ENCODE peak calls at places on chromosomes 12 and 14, in ten cellular contexts. H is foreskin fibroblast, D is astrocyte of the cerebellum, Z is brain microvascular endothelial cell, V is lung, E is coronary artery, O is epithelial cell of proximal tubule, P is epithelial cell of esophagus, Y is psoas muscle, T is lower lobe of right lung. A is an unnamed sample.

GRCh38 chr14:28759658-28760313 is 6.8 kb upstream of the FOXG1 start:
- DNase-seq in H (peak), D (no peak), Z (no peak), V (no peak), E (no peak), O (no peak), P (no peak), Y (no peak), T (no peak), A (no peak)

GRCh38 chr12:29726321-29726692 is 57.4 kb downstream of the TMTC1 start:
- DNase-seq in H (no peak), D (peak), Z (peak), V (no peak), E (no peak), O (no peak), P (no peak), Y (no peak), T (no peak), A (no peak)

GRCh38 chr14:28381656-28382055 is 384.9 kb upstream of the FOXG1 start:
- DNase-seq in H (peak), D (no peak), Z (no peak), V (no peak), E (no peak), O (no peak), P (peak), Y (no peak), T (no peak), A (no peak)

GRCh38 chr12:24537241-24537860 is 411.6 kb downstream of the BCAT1 start:
- DNase-seq in H (no peak), D (no peak), Z (no peak), V (no peak), E (no peak), O (no peak), P (no peak), Y (no peak), T (no peak), A (no peak)

GRCh38 chr12:3046441-3047200 is 30.6 kb upstream of the TSPAN9 start:
- DNase-seq in H (no peak), D (no peak), Z (no peak), V (peak), E (no peak), O (peak), P (peak), Y (peak), T (peak), A (no peak)

GRCh38 chr12:89862511-89863331 is 154.1 kb upstream of the ATP2B1 start:
- DNase-seq in H (peak), D (no peak), Z (no peak), V (peak), E (no peak), O (no peak), P (no peak), Y (no peak), T (no peak), A (no peak)

GRCh38 chr12:81950871-81951270 is 191.7 kb upstream of the PPFIA2 start:
- DNase-seq in H (no peak), D (no peak), Z (no peak), V (no peak), E (no peak), O (no peak), P (peak), Y (no peak), T (no peak), A (no peak)

GRCh38 chr12:65822732-65823480 is 1.4 kb upstream of the HMGA2 start:
- DNase-seq in H (peak), D (peak), Z (peak), V (no peak), E (no peak), O (no peak), P (peak), Y (no peak), T (no peak), A (peak)

GRCh38 chr12:124764870-124765570 is 98.6 kb downstream of the SCARB1 start:
- DNase-seq in H (peak), D (peak), Z (peak), V (no peak), E (no peak), O (peak), P (peak), Y (no peak), T (no peak), A (peak)

GRCh38 chr12:115001538-115001937 is 317.6 kb upstream of the TBX3 start:
- DNase-seq in H (no peak), D (no peak), Z (no peak), V (no peak), E (no peak), O (no peak), P (no peak), Y (no peak), T (no peak), A (no peak)

GRCh38 chr12:95626854-95627253 is 75.6 kb upstream of the USP44 start:
- DNase-seq in H (no peak), D (no peak), Z (no peak), V (no peak), E (no peak), O (no peak), P (no peak), Y (no peak), T (no peak), A (no peak)

GRCh38 chr12:62210422-62210821 is 49.8 kb upstream of the USP15 start:
- DNase-seq in H (peak), D (peak), Z (peak), V (no peak), E (no peak), O (no peak), P (peak), Y (peak), T (peak), A (peak)

GRCh38 chr12:109120557-109120956 is 4.2 kb downstream of the ACACB start:
- DNase-seq in H (no peak), D (no peak), Z (no peak), V (no peak), E (no peak), O (no peak), P (no peak), Y (no peak), T (no peak), A (no peak)

GRCh38 chr14:95527392-95528002 is 7.4 kb upstream of the GLRX5 start:
- DNase-seq in H (peak), D (no peak), Z (peak), V (no peak), E (no peak), O (no peak), P (peak), Y (no peak), T (no peak), A (no peak)

GRCh38 chr14:87868920-87869319 is 124.1 kb downstream of the GALC start:
- DNase-seq in H (no peak), D (no peak), Z (no peak), V (no peak), E (no peak), O (no peak), P (no peak), Y (no peak), T (no peak), A (no peak)

GRCh38 chr12:32074432-32074831 is 32.2 kb upstream of the BICD1 start:
- DNase-seq in H (no peak), D (no peak), Z (no peak), V (no peak), E (no peak), O (no peak), P (no peak), Y (no peak), T (no peak), A (no peak)

DNA sequence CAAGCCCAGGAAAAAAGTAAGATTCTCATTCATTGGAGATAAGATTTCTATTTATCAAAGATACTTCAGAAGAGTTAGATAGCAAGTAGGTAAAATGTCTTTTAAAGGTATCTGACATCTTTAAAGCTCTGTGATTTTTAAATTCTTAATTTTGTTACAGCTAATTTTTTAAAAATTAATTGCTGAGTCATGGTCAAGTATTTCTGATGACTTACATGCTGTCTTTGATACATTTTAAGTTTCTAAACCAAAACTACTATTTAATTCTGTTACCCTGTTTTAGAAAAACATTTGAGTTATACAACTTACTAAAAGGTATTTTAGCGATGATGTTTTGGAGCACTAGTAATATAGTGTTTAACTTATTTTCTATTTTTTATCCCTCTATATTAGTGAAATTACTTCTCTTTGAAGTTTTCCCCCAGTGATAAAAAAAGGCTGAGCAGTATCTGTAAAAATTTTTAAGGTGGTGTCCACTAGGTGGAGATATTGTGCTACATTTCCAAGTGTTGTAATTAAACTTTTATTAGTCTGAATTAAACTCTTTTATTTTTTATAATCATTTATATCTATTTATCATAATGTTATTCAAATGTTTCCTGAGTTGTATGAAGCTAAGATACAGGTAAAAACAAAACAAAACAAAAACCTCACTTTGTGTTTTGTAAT is 11.5 kb downstream of the ALG10 start:
- DNase-seq in H (peak), D (peak), Z (peak), V (no peak), E (no peak), O (no peak), P (peak), Y (no peak), T (no peak), A (no peak)
- TF ChIP-seq CTCF in H (peak), D (no peak), Z (peak), V (no peak), E (no peak), O (peak), P (peak), Y (peak), T (peak), A (peak)

DNA sequence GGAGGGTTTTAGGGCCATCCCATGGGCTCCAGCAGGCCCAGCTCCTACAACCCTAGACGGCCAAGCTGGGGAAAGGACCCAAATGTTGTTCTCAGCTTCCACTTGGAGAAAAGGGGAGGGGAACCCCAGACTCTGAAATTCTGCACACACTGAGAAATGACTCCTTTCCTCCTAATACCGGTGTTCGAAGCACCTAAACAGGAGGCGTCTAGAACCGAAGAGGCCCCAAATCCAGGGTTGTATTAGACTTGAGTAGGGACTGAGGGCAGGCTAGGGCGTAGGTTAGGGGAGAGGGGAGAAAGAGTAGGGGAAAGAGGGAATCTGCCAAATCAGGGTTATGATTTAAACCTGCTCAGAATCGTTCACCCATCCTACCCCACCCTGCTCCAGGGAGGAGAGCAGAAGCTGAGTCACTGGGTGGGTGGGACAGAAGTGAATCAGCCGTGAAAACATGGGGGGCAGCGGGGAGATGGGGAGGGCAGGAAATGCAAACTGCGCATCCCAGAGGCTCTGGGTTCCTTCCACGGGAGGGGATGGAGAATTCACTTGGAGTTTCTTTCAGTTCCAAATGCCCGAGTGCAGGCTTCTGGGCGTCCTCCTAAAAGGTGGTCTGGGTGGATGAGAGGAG is 1.0 kb downstream of the IGFBP6 start:
- DNase-seq in H (peak), D (no peak), Z (peak), V (no peak), E (peak), O (no peak), P (peak), Y (peak), T (no peak), A (no peak)
- H3K4me3 ChIP-seq in H (peak), D (peak), Z (peak), V (no peak), E (peak), O (peak), P (peak), Y (peak), T (peak), A (peak)

GRCh38 chr12:46004715-46005114 is 14.3 kb upstream of the SCAF11 start:
- DNase-seq in H (no peak), D (no peak), Z (no peak), V (no peak), E (no peak), O (no peak), P (no peak), Y (no peak), T (no peak), A (no peak)

GRCh38 chr12:46005823-46006222 is 15.4 kb upstream of the SCAF11 start:
- DNase-seq in H (no peak), D (no peak), Z (no peak), V (no peak), E (no peak), O (no peak), P (no peak), Y (no peak), T (no peak), A (no peak)

GRCh38 chr12:46005151-46005797 is 14.9 kb upstream of the SCAF11 start:
- DNase-seq in H (peak), D (no peak), Z (no peak), V (no peak), E (no peak), O (no peak), P (peak), Y (no peak), T (no peak), A (no peak)
- TF ChIP-seq CTCF in H (peak), D (peak), Z (peak), V (no peak), E (no peak), O (no peak), P (peak), Y (peak), T (no peak), A (peak)

DNA sequence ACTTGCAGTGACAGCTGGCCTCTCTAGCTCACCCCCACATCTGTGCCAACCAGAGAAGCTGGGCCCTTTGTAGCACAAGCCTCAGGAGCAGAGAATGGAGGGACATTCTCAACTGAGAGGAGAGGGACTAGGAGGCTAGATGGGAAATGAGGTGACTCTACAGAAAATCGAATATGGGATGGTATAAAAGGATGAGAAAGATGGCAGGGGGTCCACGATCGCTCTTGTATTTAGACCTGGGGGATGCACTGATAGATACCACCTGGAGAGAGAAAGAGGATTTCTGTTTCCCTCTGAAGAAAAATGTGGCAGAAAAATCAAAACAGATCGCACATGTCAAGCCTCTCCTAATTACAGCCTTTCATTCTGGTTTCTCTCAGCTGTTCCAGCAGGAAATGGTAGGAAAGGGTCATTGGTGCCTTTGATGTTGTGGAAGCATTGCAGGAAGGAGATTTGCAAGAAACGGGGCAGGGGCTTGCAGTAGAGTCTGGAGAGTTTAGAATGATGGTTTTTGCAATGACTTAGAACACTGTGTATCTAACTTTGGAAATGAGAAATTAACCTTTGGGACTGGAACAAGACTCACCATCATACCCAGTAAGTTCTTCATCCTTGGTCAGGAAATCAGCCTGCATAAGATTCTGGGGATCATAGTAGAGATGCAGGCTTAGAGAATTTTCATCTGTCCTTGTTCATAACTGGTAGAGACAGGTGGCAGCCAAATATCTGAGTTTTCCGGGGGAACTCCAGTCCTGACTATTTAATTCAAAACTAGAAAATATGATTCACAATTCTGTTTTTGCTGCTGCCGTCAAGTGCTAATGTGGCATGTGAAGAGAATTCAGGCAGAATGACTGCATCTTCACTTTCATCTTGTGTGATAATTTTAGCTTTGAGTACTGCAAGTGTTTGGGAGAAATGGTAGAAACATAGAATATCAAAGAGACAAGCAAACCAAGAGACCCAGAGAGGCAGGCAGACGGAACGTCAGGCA is 98.8 kb downstream of the DAD1 start:
- DNase-seq in H (no peak), D (no peak), Z (no peak), V (no peak), E (no peak), O (no peak), P (no peak), Y (no peak), T (no peak), A (no peak)
- H3K4me3 ChIP-seq in H (no peak), D (no peak), Z (no peak), V (no peak), E (no peak), O (no peak), P (no peak), Y (no peak), T (no peak), A (no peak)

GRCh38 chr12:107459649-107460048 is 225.9 kb upstream of the PWP1 start:
- DNase-seq in H (no peak), D (no peak), Z (no peak), V (no peak), E (no peak), O (no peak), P (no peak), Y (no peak), T (no peak), A (no peak)
- TF ChIP-seq CTCF in H (no peak), D (no peak), Z (peak), V (no peak), E (no peak), O (no peak), P (no peak), Y (no peak), T (no peak), A (no peak)

DNA sequence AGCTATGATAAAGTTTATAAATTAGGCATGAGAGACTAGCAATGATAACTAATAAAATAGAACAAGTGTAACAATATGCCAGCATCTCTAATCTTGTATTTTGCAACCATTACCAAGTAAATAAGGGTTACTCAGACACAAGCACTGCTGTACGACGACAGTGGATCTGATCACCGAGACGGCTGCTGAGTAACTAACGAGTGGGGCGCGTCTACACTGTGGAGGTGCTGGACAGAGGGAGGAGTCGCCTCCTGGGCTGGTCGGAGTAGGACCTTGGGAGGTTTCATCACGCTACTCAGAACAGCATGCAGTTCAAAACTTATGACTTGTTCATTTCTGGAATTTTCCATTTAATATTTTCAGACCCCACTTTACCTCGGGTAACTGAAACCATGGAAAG is 18.4 kb downstream of the COA8 start:
- DNase-seq in H (no peak), D (no peak), Z (no peak), V (no peak), E (no peak), O (no peak), P (peak), Y (no peak), T (no peak), A (no peak)
- H3K4me3 ChIP-seq in H (no peak), D (no peak), Z (no peak), V (no peak), E (no peak), O (no peak), P (no peak), Y (no peak), T (no peak), A (no peak)

GRCh38 chr12:80364056-80364455 is 80.0 kb upstream of the PTPRQ start:
- DNase-seq in H (peak), D (no peak), Z (no peak), V (no peak), E (no peak), O (no peak), P (peak), Y (no peak), T (no peak), A (no peak)
- TF ChIP-seq CTCF in H (no peak), D (no peak), Z (no peak), V (no peak), E (no peak), O (no peak), P (no peak), Y (no peak), T (no peak), A (no peak)

DNA sequence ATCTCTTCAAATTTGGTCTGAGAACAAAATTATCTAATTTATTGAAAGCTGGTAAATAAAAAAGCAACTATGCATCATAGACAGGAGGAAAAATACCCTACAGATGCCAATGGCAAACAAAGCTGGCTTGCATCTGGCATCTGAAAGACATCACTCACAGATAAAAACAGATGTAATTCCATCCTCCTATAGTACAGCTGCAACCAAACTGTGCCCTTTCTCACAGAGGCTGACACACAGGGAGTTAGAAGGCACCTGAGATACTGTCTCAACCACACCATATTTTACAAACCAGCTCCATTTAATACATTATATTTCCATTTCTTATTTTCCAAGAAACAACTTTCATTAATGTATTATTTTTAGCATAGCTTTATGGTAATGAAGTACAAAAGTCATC is 39.4 kb downstream of the DUSP16 start:
- DNase-seq in H (no peak), D (no peak), Z (no peak), V (no peak), E (no peak), O (no peak), P (no peak), Y (no peak), T (no peak), A (no peak)
- H3K4me3 ChIP-seq in H (no peak), D (no peak), Z (no peak), V (no peak), E (no peak), O (no peak), P (no peak), Y (no peak), T (no peak), A (no peak)

DNA sequence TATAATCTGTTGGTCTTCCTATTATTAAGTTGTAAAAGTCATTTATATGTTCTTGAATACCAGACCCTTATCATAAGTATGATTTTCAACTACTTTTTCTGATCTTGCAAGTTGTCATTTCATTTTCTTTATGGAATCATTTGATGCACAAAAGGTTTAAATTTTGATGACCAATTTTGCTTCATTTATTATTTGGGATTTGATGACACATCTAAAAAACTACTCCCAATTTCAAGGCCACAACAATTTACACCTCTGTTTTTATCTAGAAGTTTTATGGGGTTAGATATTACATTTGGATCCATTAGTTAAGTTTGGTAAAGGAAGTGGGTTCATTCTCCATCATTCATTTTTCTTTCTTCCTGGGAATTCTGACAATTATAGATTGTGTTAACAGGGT is 259.2 kb downstream of the LRFN5 start:
- DNase-seq in H (no peak), D (no peak), Z (no peak), V (no peak), E (no peak), O (no peak), P (no peak), Y (no peak), T (no peak), A (no peak)
- TF ChIP-seq CTCF in H (no peak), D (no peak), Z (no peak), V (no peak), E (no peak), O (no peak), P (no peak), Y (no peak), T (no peak), A (no peak)

A was measured in HFF-Myc.